ENCODE peak calls at places on chromosomes 16 and 17, in seven cellular contexts. N, I, G, Y, K, V and Z are unnamed samples.

GRCh38 chr16:20814761-20815160 is 8.4 kb downstream of the REXO5 start:
- DNase-seq in N (no peak), K (no peak), I (no peak), G (peak), Y (no peak), V (no peak), Z (no peak)

GRCh38 chr17:38870259-38871165 is 654 bp downstream of the LASP1 start:
- DNase-seq in I (peak), V (peak), Y (no peak), K (no peak), N (peak), G (peak), Z (peak)

GRCh38 chr17:3594056-3594810 is 15.0 kb downstream of the TRPV1 start:
- DNase-seq in N (no peak), G (no peak), Y (no peak), I (no peak), K (no peak), V (no peak), Z (no peak)

GRCh38 chr16:89909777-89910716 is 8.6 kb upstream of the MC1R start:
- DNase-seq in V (peak), K (no peak), Y (no peak), G (peak), N (peak), I (peak), Z (peak)

GRCh38 chr17:65750678-65751077 is 189.2 kb upstream of the AXIN2 start:
- DNase-seq in G (peak), I (peak), N (peak), Y (no peak), V (peak), K (peak), Z (peak)

GRCh38 chr17:72516772-72517399 is 396.1 kb downstream of the SOX9 start:
- DNase-seq in Y (no peak), G (no peak), I (peak), K (no peak), V (no peak), N (no peak), Z (peak)

GRCh38 chr17:28946239-28946638 is 5.1 kb downstream of the PHF12 start:
- DNase-seq in N (no peak), G (no peak), I (no peak), K (peak), Y (no peak), V (no peak), Z (peak)

GRCh38 chr17:45436161-45436560 is 3.5 kb upstream of the ARHGAP27 start:
- DNase-seq in V (no peak), G (no peak), I (no peak), Y (no peak), N (no peak), K (no peak), Z (no peak)

GRCh38 chr17:27283057-27283456 is 10.9 kb upstream of the WSB1 start:
- DNase-seq in G (no peak), Y (no peak), I (no peak), N (no peak), V (no peak), K (no peak), Z (no peak)